ENCODE peak calls at places on chromosomes 7 and 10, in seven cellular contexts. C, X, H, J, T, F and L are unnamed samples.

GRCh38 chr10:124637746-124638145 is 106.4 kb downstream of the FAM53B start:
- DNase-seq in X (no peak), F (no peak), C (no peak), J (no peak), T (no peak), H (no peak), L (no peak)

GRCh38 chr10:110016957-110017514 is 9.3 kb downstream of the ADD3 start:
- DNase-seq in F (no peak), H (no peak), J (no peak), T (no peak), C (no peak), X (no peak), L (no peak)

GRCh38 chr10:32957341-32958084 is 517 bp downstream of the ITGB1 start:
- DNase-seq in T (no peak), H (peak; percentile 60), J (peak; percentile 37), C (peak; percentile 54), F (no peak), X (no peak), L (peak; percentile 77)

GRCh38 chr7:69645683-69646082 is 47.4 kb downstream of the AUTS2 start:
- DNase-seq in C (no peak), H (no peak), J (no peak), T (no peak), F (no peak), X (no peak), L (no peak)

GRCh38 chr10:4847580-4848020 is 21.6 kb downstream of the AKR1E2 start:
- DNase-seq in T (peak; percentile 62), F (no peak), C (no peak), X (no peak), J (no peak), H (no peak), L (no peak)

GRCh38 chr7:28919510-28919909 is 38.6 kb downstream of the TRIL start:
- DNase-seq in J (no peak), C (no peak), F (no peak), H (no peak), X (no peak), T (no peak), L (no peak)

GRCh38 chr7:135262623-135263320 is 29.1 kb downstream of the STRA8 start:
- DNase-seq in T (no peak), X (no peak), F (no peak), H (no peak), C (no peak), J (no peak), L (no peak)

GRCh38 chr10:28331821-28332220 is 29.0 kb upstream of the MPP7 start:
- DNase-seq in T (peak; percentile 87), H (no peak), F (no peak), X (no peak), C (no peak), J (no peak), L (peak; percentile 83)

GRCh38 chr7:100799037-100799896 is 28.1 kb downstream of the EPHB4 start:
- DNase-seq in C (peak; percentile 67), H (peak; percentile 80), F (peak; percentile 32), X (peak; percentile 19), J (peak; percentile 42), T (peak; percentile 26), L (peak; percentile 70)

GRCh38 chr10:47400251-47400650 is 16.2 kb upstream of the ZNF488 start:
- DNase-seq in T (no peak), J (no peak), H (no peak), F (no peak), X (no peak), C (no peak), L (no peak)

GRCh38 chr7:15780271-15780670 is 93.8 kb upstream of the MEOX2 start:
- DNase-seq in J (no peak), C (no peak), F (no peak), T (peak; percentile 87), X (no peak), H (no peak), L (peak; percentile 31)

GRCh38 chr7:40077849-40078248 is 56.6 kb downstream of the MPLKIP start:
- DNase-seq in J (no peak), T (no peak), C (no peak), F (no peak), H (no peak), X (no peak), L (no peak)

GRCh38 chr7:80859272-80859970 is 59.4 kb downstream of the SEMA3C start:
- DNase-seq in T (no peak), C (no peak), H (no peak), J (no peak), F (no peak), X (no peak), L (no peak)